ENCODE peak calls at places on chromosomes 12 and 14, in five cellular contexts. A is A549, F is ovary, M is transverse colon, S is H1. C is an unnamed sample.

GRCh38 chr14:73026243-73026844 is 562 bp downstream of the ZFYVE1 start:
- DNase-seq in A (no peak), F (no peak), M (no peak), S (no peak), C (no peak)

GRCh38 chr12:72098622-72099021 is 160.0 kb downstream of the TPH2 start:
- DNase-seq in A (peak; percentile 6), F (no peak), M (no peak), S (no peak), C (no peak)

GRCh38 chr14:53952533-53952932 is 4.1 kb downstream of the BMP4 start:
- DNase-seq in A (no peak), F (peak; percentile 45), M (no peak), S (no peak), C (peak; percentile 48)

GRCh38 chr14:105139212-105139825 is 29.3 kb downstream of the JAG2 start:
- DNase-seq in A (no peak), F (no peak), M (no peak), S (no peak), C (no peak)

GRCh38 chr12:132925597-132926416 is 30.3 kb downstream of the ZNF605 start:
- DNase-seq in A (peak; percentile 26), F (no peak), M (no peak), S (no peak), C (no peak)

GRCh38 chr12:67068773-67069450 is 200.2 kb upstream of the CAND1 start:
- DNase-seq in A (peak; percentile 67), F (peak; percentile 36), M (peak; percentile 64), S (peak; percentile 25), C (no peak)

GRCh38 chr12:46537387-46537959 is 164.9 kb upstream of the SLC38A2 start:
- DNase-seq in A (no peak), F (no peak), M (no peak), S (no peak), C (no peak)

GRCh38 chr14:37083599-37083998 is 88.8 kb downstream of the SLC25A21 start:
- DNase-seq in A (no peak), F (no peak), M (no peak), S (no peak), C (no peak)

GRCh38 chr12:121089031-121089812 is 43.5 kb upstream of the P2RX7 start:
- DNase-seq in A (peak; percentile 35), F (no peak), M (peak; percentile 44), S (no peak), C (no peak)

GRCh38 chr14:83733670-83734069 is 1796.3 kb upstream of the FLRT2 start:
- DNase-seq in A (no peak), F (no peak), M (no peak), S (no peak), C (no peak)

GRCh38 chr14:61625171-61625570 is 70.1 kb upstream of the HIF1A start:
- DNase-seq in A (peak; percentile 23), F (no peak), M (no peak), S (no peak), C (no peak)

GRCh38 chr14:60722163-60722835 is 1.9 kb downstream of the SIX4 start:
- DNase-seq in A (peak; percentile 48), F (peak; percentile 41), M (peak; percentile 7), S (no peak), C (no peak)

GRCh38 chr14:58151264-58151700 is 731 bp downstream of the ARMH4 start:
- DNase-seq in A (no peak), F (peak; percentile 21), M (no peak), S (no peak), C (no peak)

GRCh38 chr12:19894049-19894448 is 454.8 kb downstream of the AEBP2 start:
- DNase-seq in A (no peak), F (no peak), M (no peak), S (no peak), C (no peak)

GRCh38 chr14:34055545-34055944 is 104.7 kb upstream of the EGLN3 start:
- DNase-seq in A (no peak), F (no peak), M (no peak), S (no peak), C (no peak)

GRCh38 chr14:68539839-68540238 is 253.0 kb downstream of the ZFP36L1 start:
- DNase-seq in A (no peak), F (no peak), M (no peak), S (no peak), C (no peak)

GRCh38 chr14:103070263-103070885 is 13.0 kb upstream of the CDC42BPB start:
- DNase-seq in A (no peak), F (no peak), M (no peak), S (no peak), C (no peak)

GRCh38 chr12:11795910-11796459 is 146.5 kb downstream of the ETV6 start:
- DNase-seq in A (peak; percentile 49), F (no peak), M (no peak), S (no peak), C (no peak)
- TF ChIP-seq POLR2A in A (no peak), F (no peak), M (no peak), S (no peak), C (no peak)

GRCh38 chr14:24439830-24440605 is 2.6 kb downstream of the SDR39U1 start:
- DNase-seq in A (no peak), F (no peak), M (no peak), S (no peak), C (no peak)

GRCh38 chr14:24439257-24439656 is 3.3 kb downstream of the SDR39U1 start:
- DNase-seq in A (no peak), F (no peak), M (no peak), S (no peak), C (no peak)

GRCh38 chr14:24441485-24441884 is 1.1 kb downstream of the SDR39U1 start:
- DNase-seq in A (no peak), F (no peak), M (no peak), S (no peak), C (no peak)

GRCh38 chr14:24441904-24442239 is 704 bp downstream of the SDR39U1 start:
- DNase-seq in A (no peak), F (no peak), M (peak; percentile 35), S (no peak), C (no peak)

DNA sequence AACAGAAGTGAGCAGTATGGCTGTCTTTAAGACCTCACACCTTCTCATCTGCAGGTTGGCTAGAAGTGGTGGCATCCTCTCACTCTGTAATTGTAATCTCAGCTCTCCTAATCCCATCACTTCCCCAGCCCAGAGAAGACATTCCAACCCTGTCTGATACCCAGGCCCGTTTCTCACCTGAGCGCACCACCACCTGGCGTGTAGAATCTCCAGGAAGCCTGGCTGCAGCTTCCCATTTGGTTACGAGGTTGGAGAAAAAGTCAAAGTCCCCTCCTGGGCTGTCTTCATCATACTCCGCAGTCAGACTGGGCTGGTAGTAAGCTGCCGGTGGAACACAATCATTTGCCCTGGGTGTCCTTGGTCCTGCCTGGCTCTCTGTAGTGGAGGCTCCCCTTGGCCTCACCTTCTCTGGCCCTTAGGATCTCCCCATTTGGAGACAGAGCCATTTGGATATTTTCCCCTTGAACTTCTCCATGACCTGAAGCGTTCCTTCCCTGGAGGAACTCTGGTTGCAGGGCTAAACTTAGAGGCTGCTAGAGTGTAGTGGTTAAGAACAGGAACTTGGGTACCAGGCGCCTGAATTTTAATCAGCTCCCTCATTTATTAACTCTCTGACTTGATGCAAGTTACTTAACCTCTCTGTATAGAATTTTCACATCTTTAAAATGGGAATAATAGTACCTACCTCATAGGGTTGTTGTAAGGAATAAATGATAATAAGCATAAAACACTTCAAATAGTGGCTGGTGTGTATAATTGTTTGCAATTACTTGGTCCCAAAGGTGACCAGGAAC is 1.8 kb downstream of the SDR39U1 start:
- DNase-seq in A (no peak), F (no peak), M (no peak), S (no peak), C (no peak)
- H3K4me1 ChIP-seq in A (peaks cover 6% of the 10 kb centered on the region), F (peaks cover 3% of the 10 kb centered on the region), M (peaks cover 51% of the 10 kb centered on the region), S (no peaks in the 10 kb centered on the region), C (peaks cover 32% of the 10 kb centered on the region)

GRCh38 chr12:103431950-103432349 is 63.8 kb downstream of the C12orf42 start:
- DNase-seq in A (no peak), F (no peak), M (no peak), S (no peak), C (no peak)
- TF ChIP-seq EP300 in A (no peak), F (no peak), M (no peak), S (no peak), C (no peak)

DNA sequence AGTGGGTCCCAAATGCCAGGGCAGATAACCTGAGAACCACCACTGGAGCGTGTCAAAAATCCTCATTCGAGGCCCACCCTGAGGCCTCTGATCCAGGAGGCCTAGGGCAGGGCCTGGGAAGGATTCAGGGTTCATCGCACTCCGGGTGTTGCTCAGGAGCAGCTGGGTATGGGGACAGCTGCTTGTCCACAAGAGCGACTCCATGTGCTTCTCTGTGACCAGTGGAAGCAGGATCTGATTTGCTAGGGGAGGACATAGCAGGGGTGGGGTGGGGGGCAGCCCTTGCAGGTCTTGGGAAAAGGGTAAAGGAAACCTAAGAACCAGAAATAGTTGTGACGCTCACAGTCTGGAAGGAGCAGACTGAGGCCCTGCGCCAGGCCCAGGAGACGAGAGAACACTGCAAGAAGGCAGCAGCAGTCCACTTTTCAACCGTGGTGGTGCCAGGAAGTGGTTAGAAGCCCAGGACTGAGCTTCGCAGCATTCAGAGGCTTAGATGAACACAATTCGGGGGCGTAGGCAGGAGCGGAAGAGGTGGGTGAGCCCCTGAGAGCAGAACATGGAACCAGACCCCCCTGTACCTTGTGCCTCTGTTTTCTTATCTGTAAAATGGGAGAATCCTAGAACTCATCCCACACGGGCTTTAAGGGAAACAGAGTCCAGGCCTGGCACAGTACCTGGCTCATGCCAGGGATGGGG is 33.7 kb downstream of the ITPK1 start:
- DNase-seq in A (no peak), F (no peak), M (no peak), S (no peak), C (no peak)
- TF ChIP-seq POLR2A in A (no peak), F (no peak), M (no peak), S (no peak), C (no peak)

DNA sequence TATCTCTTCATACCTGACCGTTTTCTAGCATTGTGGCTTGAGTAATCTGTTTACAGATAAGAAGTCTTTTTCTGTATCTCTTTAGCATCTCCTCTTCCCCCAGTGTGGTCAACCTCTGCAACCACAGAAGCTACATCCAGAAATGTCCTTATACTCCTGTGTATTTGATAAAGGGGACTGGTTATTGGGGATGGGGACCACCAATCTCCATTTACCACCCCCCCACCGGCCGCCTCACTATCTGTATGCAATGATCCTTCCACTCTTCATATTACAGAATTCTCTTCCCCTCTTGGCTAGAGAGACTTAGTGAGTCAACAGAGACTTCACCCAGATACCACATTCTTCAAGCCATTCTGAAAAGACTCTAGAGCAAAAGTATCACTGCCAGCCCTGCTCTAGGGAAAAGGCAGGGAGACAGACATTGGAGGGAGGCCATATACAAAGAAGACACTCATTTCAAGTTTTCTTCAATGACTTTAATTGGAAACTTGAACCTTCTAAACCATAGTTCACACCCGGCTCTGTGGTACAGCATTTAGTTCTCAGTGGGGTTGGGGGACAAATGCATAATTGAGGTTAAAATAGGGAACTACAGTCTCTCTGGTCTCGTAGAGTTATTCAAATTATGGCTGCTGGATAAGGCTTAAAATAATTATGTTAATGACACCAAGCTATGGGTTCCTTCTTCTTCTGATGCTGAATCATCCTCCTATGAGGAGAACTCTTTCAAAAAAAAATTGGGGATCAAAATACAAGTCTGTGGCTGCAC is 3.6 kb upstream of the RPAP3 start:
- DNase-seq in A (no peak), F (no peak), M (no peak), S (no peak), C (no peak)
- H3K4me1 ChIP-seq in A (peaks cover 13% of the 10 kb centered on the region), F (peaks cover 16% of the 10 kb centered on the region), M (peaks cover 26% of the 10 kb centered on the region), S (no peaks in the 10 kb centered on the region), C (peaks cover 17% of the 10 kb centered on the region)

DNA sequence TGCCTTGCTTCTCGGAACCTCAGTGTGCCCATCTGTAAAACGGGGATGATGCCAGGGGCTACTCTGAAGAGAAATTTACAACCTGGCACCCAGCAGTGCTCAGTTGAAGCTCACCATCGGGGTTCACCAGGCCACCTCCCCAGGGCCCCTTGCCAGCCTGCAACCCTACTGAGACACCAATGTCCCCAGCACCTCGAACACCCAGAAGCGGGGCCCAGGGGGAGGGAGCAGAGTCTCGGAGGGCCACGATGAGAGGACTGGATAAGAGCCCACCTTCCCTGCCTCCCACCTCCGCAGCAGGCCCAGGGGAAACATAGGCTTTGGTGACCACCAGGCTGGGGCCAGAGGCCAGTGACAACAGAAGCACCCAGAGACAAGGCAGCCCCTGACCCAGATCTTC is 22.4 kb downstream of the NCOR2 start:
- DNase-seq in A (no peak), F (no peak), M (no peak), S (no peak), C (no peak)
- TF ChIP-seq EP300 in A (no peak), F (no peak), M (no peak), S (no peak), C (no peak)

C was measured in tibial nerve.